ENCODE peak calls at places on chromosomes 16 and 17, in eight cellular contexts. One of them, this sample, is unnamed.

GRCh38 chr16:77169650-77170236 is 21.2 kb upstream of the MON1B start:
- DNase-seq in NCI-H1436: peak; percentile 27
- DNase-seq in MV-4-11: peak; percentile 12
- DNase-seq in transverse colon: peak; percentile 23
- DNase-seq in cardiac septum: no peak
- DNase-seq in NCI-H2107: peak; percentile 13
- DNase-seq in mucosa of gallbladder: no peak
- DNase-seq in stimulated activated naive B cell treated with anti-CD40 and anti-IgM and Interleukin-4, amounts not matched to agents 10 μg/mL and 1 μg/mL and 100 μg/mL, for 72 hours: no peak
- DNase-seq in this sample: no peak

GRCh38 chr17:18185832-18186231 is 2.2 kb downstream of the ALKBH5 start:
- DNase-seq in NCI-H1436: no peak
- DNase-seq in MV-4-11: peak; percentile 5
- DNase-seq in transverse colon: no peak
- DNase-seq in cardiac septum: no peak
- DNase-seq in NCI-H2107: no peak
- DNase-seq in mucosa of gallbladder: no peak
- DNase-seq in stimulated activated naive B cell treated with anti-CD40 and anti-IgM and Interleukin-4, amounts not matched to agents 10 μg/mL and 1 μg/mL and 100 μg/mL, for 72 hours: no peak
- DNase-seq in this sample: no peak

GRCh38 chr16:29857133-29857760 is 5.8 kb downstream of the CDIPT start:
- DNase-seq in NCI-H1436: no peak
- DNase-seq in MV-4-11: no peak
- DNase-seq in transverse colon: no peak
- DNase-seq in cardiac septum: no peak
- DNase-seq in NCI-H2107: no peak
- DNase-seq in mucosa of gallbladder: no peak
- DNase-seq in stimulated activated naive B cell treated with anti-CD40 and anti-IgM and Interleukin-4, amounts not matched to agents 10 μg/mL and 1 μg/mL and 100 μg/mL, for 72 hours: no peak
- DNase-seq in this sample: no peak

GRCh38 chr16:69712914-69713581 is 13.3 kb downstream of the NQO1 start:
- DNase-seq in NCI-H1436: no peak
- DNase-seq in MV-4-11: no peak
- DNase-seq in transverse colon: no peak
- DNase-seq in cardiac septum: no peak
- DNase-seq in NCI-H2107: no peak
- DNase-seq in mucosa of gallbladder: no peak
- DNase-seq in stimulated activated naive B cell treated with anti-CD40 and anti-IgM and Interleukin-4, amounts not matched to agents 10 μg/mL and 1 μg/mL and 100 μg/mL, for 72 hours: no peak
- DNase-seq in this sample: no peak

GRCh38 chr17:35804658-35805192 is 4.6 kb upstream of the TAF15 start:
- DNase-seq in NCI-H1436: peak; percentile 84
- DNase-seq in MV-4-11: peak; percentile 86
- DNase-seq in transverse colon: peak; percentile 50
- DNase-seq in cardiac septum: no peak
- DNase-seq in NCI-H2107: peak; percentile 32
- DNase-seq in mucosa of gallbladder: peak; percentile 71
- DNase-seq in stimulated activated naive B cell treated with anti-CD40 and anti-IgM and Interleukin-4, amounts not matched to agents 10 μg/mL and 1 μg/mL and 100 μg/mL, for 72 hours: peak; percentile 42
- DNase-seq in this sample: no peak

GRCh38 chr16:85170066-85171003 is 58.1 kb upstream of the CIBAR2 start:
- DNase-seq in NCI-H1436: no peak
- DNase-seq in MV-4-11: no peak
- DNase-seq in transverse colon: no peak
- DNase-seq in cardiac septum: no peak
- DNase-seq in NCI-H2107: no peak
- DNase-seq in mucosa of gallbladder: no peak
- DNase-seq in stimulated activated naive B cell treated with anti-CD40 and anti-IgM and Interleukin-4, amounts not matched to agents 10 μg/mL and 1 μg/mL and 100 μg/mL, for 72 hours: no peak
- DNase-seq in this sample: no peak

GRCh38 chr16:71626018-71626857 is at the start of gene MARVELD3:
- DNase-seq in NCI-H1436: peak; percentile 67
- DNase-seq in MV-4-11: no peak
- DNase-seq in transverse colon: peak; percentile 94
- DNase-seq in cardiac septum: no peak
- DNase-seq in NCI-H2107: peak; percentile 70
- DNase-seq in mucosa of gallbladder: peak; percentile 86
- DNase-seq in stimulated activated naive B cell treated with anti-CD40 and anti-IgM and Interleukin-4, amounts not matched to agents 10 μg/mL and 1 μg/mL and 100 μg/mL, for 72 hours: no peak
- DNase-seq in this sample: peak; percentile 91

GRCh38 chr16:68079616-68080344 is 5.4 kb upstream of the NFATC3 start:
- DNase-seq in NCI-H1436: no peak
- DNase-seq in MV-4-11: peak; percentile 96
- DNase-seq in transverse colon: peak; percentile 89
- DNase-seq in cardiac septum: peak; percentile 89
- DNase-seq in NCI-H2107: no peak
- DNase-seq in mucosa of gallbladder: peak; percentile 78
- DNase-seq in stimulated activated naive B cell treated with anti-CD40 and anti-IgM and Interleukin-4, amounts not matched to agents 10 μg/mL and 1 μg/mL and 100 μg/mL, for 72 hours: peak; percentile 84
- DNase-seq in this sample: peak; percentile 90

GRCh38 chr17:48642059-48642842 is 16.1 kb upstream of the HOXB9 start:
- DNase-seq in NCI-H1436: no peak
- DNase-seq in MV-4-11: no peak
- DNase-seq in transverse colon: peak; percentile 81
- DNase-seq in cardiac septum: no peak
- DNase-seq in NCI-H2107: no peak
- DNase-seq in mucosa of gallbladder: no peak
- DNase-seq in stimulated activated naive B cell treated with anti-CD40 and anti-IgM and Interleukin-4, amounts not matched to agents 10 μg/mL and 1 μg/mL and 100 μg/mL, for 72 hours: no peak
- DNase-seq in this sample: no peak

GRCh38 chr17:11150946-11151345 is 90.1 kb upstream of the SHISA6 start:
- DNase-seq in NCI-H1436: no peak
- DNase-seq in MV-4-11: no peak
- DNase-seq in transverse colon: no peak
- DNase-seq in cardiac septum: no peak
- DNase-seq in NCI-H2107: no peak
- DNase-seq in mucosa of gallbladder: no peak
- DNase-seq in stimulated activated naive B cell treated with anti-CD40 and anti-IgM and Interleukin-4, amounts not matched to agents 10 μg/mL and 1 μg/mL and 100 μg/mL, for 72 hours: no peak
- DNase-seq in this sample: no peak

GRCh38 chr17:13502263-13502662 is 99.5 kb downstream of the HS3ST3A1 start:
- DNase-seq in NCI-H1436: no peak
- DNase-seq in MV-4-11: no peak
- DNase-seq in transverse colon: no peak
- DNase-seq in cardiac septum: no peak
- DNase-seq in NCI-H2107: no peak
- DNase-seq in mucosa of gallbladder: no peak
- DNase-seq in stimulated activated naive B cell treated with anti-CD40 and anti-IgM and Interleukin-4, amounts not matched to agents 10 μg/mL and 1 μg/mL and 100 μg/mL, for 72 hours: no peak
- DNase-seq in this sample: no peak

GRCh38 chr17:62824290-62825135 is 16.4 kb upstream of the MARCHF10 start:
- DNase-seq in NCI-H1436: no peak
- DNase-seq in MV-4-11: no peak
- DNase-seq in transverse colon: no peak
- DNase-seq in cardiac septum: no peak
- DNase-seq in NCI-H2107: no peak
- DNase-seq in mucosa of gallbladder: no peak
- DNase-seq in stimulated activated naive B cell treated with anti-CD40 and anti-IgM and Interleukin-4, amounts not matched to agents 10 μg/mL and 1 μg/mL and 100 μg/mL, for 72 hours: no peak
- DNase-seq in this sample: no peak

GRCh38 chr16:57634171-57634570 is 5.7 kb downstream of the ADGRG1 start:
- DNase-seq in NCI-H1436: no peak
- DNase-seq in MV-4-11: no peak
- DNase-seq in transverse colon: no peak
- DNase-seq in cardiac septum: no peak
- DNase-seq in NCI-H2107: no peak
- DNase-seq in mucosa of gallbladder: no peak
- DNase-seq in stimulated activated naive B cell treated with anti-CD40 and anti-IgM and Interleukin-4, amounts not matched to agents 10 μg/mL and 1 μg/mL and 100 μg/mL, for 72 hours: no peak
- DNase-seq in this sample: no peak

GRCh38 chr17:12388206-12388605 is 277.5 kb upstream of the MYOCD start:
- DNase-seq in NCI-H1436: no peak
- DNase-seq in MV-4-11: no peak
- DNase-seq in transverse colon: no peak
- DNase-seq in cardiac septum: no peak
- DNase-seq in NCI-H2107: no peak
- DNase-seq in mucosa of gallbladder: no peak
- DNase-seq in stimulated activated naive B cell treated with anti-CD40 and anti-IgM and Interleukin-4, amounts not matched to agents 10 μg/mL and 1 μg/mL and 100 μg/mL, for 72 hours: no peak
- DNase-seq in this sample: no peak

GRCh38 chr17:45976755-45977505 is 22.1 kb upstream of the STH start:
- DNase-seq in NCI-H1436: no peak
- DNase-seq in MV-4-11: no peak
- DNase-seq in transverse colon: no peak
- DNase-seq in cardiac septum: no peak
- DNase-seq in NCI-H2107: no peak
- DNase-seq in mucosa of gallbladder: no peak
- DNase-seq in stimulated activated naive B cell treated with anti-CD40 and anti-IgM and Interleukin-4, amounts not matched to agents 10 μg/mL and 1 μg/mL and 100 μg/mL, for 72 hours: no peak
- DNase-seq in this sample: no peak

GRCh38 chr16:88804552-88805339 is 1.2 kb downstream of the CDT1 start:
- DNase-seq in NCI-H1436: no peak
- DNase-seq in MV-4-11: no peak
- DNase-seq in transverse colon: no peak
- DNase-seq in cardiac septum: no peak
- DNase-seq in NCI-H2107: no peak
- DNase-seq in mucosa of gallbladder: no peak
- DNase-seq in stimulated activated naive B cell treated with anti-CD40 and anti-IgM and Interleukin-4, amounts not matched to agents 10 μg/mL and 1 μg/mL and 100 μg/mL, for 72 hours: no peak
- DNase-seq in this sample: no peak

GRCh38 chr17:21419299-21420239 is 43.4 kb downstream of the KCNJ12 start:
- DNase-seq in NCI-H1436: no peak
- DNase-seq in MV-4-11: no peak
- DNase-seq in transverse colon: no peak
- DNase-seq in cardiac septum: peak; percentile 58
- DNase-seq in NCI-H2107: no peak
- DNase-seq in mucosa of gallbladder: no peak
- DNase-seq in stimulated activated naive B cell treated with anti-CD40 and anti-IgM and Interleukin-4, amounts not matched to agents 10 μg/mL and 1 μg/mL and 100 μg/mL, for 72 hours: no peak
- DNase-seq in this sample: peak; percentile 40

GRCh38 chr16:30651124-30652004 is 604 bp downstream of the PRR14 start:
- DNase-seq in NCI-H1436: peak; percentile 80
- DNase-seq in MV-4-11: peak; percentile 63
- DNase-seq in transverse colon: peak; percentile 80
- DNase-seq in cardiac septum: peak; percentile 87
- DNase-seq in NCI-H2107: peak; percentile 71
- DNase-seq in mucosa of gallbladder: peak; percentile 50
- DNase-seq in stimulated activated naive B cell treated with anti-CD40 and anti-IgM and Interleukin-4, amounts not matched to agents 10 μg/mL and 1 μg/mL and 100 μg/mL, for 72 hours: peak; percentile 79
- DNase-seq in this sample: peak; percentile 57

GRCh38 chr16:89364603-89365002 is 125.8 kb downstream of the ANKRD11 start:
- DNase-seq in NCI-H1436: no peak
- DNase-seq in MV-4-11: no peak
- DNase-seq in transverse colon: no peak
- DNase-seq in cardiac septum: no peak
- DNase-seq in NCI-H2107: no peak
- DNase-seq in mucosa of gallbladder: no peak
- DNase-seq in stimulated activated naive B cell treated with anti-CD40 and anti-IgM and Interleukin-4, amounts not matched to agents 10 μg/mL and 1 μg/mL and 100 μg/mL, for 72 hours: no peak
- DNase-seq in this sample: no peak

GRCh38 chr17:33142703-33143299 is 150.3 kb downstream of the ASIC2 start:
- DNase-seq in NCI-H1436: no peak
- DNase-seq in MV-4-11: peak; percentile 20
- DNase-seq in transverse colon: no peak
- DNase-seq in cardiac septum: no peak
- DNase-seq in NCI-H2107: no peak
- DNase-seq in mucosa of gallbladder: peak; percentile 29
- DNase-seq in stimulated activated naive B cell treated with anti-CD40 and anti-IgM and Interleukin-4, amounts not matched to agents 10 μg/mL and 1 μg/mL and 100 μg/mL, for 72 hours: no peak
- DNase-seq in this sample: no peak

GRCh38 chr17:21772321-21772720 is 80.0 kb downstream of the KCNJ18 start:
- DNase-seq in NCI-H1436: no peak
- DNase-seq in MV-4-11: no peak
- DNase-seq in transverse colon: no peak
- DNase-seq in cardiac septum: no peak
- DNase-seq in NCI-H2107: no peak
- DNase-seq in mucosa of gallbladder: no peak
- DNase-seq in stimulated activated naive B cell treated with anti-CD40 and anti-IgM and Interleukin-4, amounts not matched to agents 10 μg/mL and 1 μg/mL and 100 μg/mL, for 72 hours: no peak
- DNase-seq in this sample: no peak

GRCh38 chr16:48930951-48931553 is 321.1 kb upstream of the N4BP1 start:
- DNase-seq in NCI-H1436: no peak
- DNase-seq in MV-4-11: no peak
- DNase-seq in transverse colon: no peak
- DNase-seq in cardiac septum: no peak
- DNase-seq in NCI-H2107: no peak
- DNase-seq in mucosa of gallbladder: no peak
- DNase-seq in stimulated activated naive B cell treated with anti-CD40 and anti-IgM and Interleukin-4, amounts not matched to agents 10 μg/mL and 1 μg/mL and 100 μg/mL, for 72 hours: no peak
- DNase-seq in this sample: no peak

GRCh38 chr17:69474171-69474831 is 59.8 kb downstream of the MAP2K6 start:
- DNase-seq in NCI-H1436: no peak
- DNase-seq in MV-4-11: peak; percentile 86
- DNase-seq in transverse colon: no peak
- DNase-seq in cardiac septum: no peak
- DNase-seq in NCI-H2107: no peak
- DNase-seq in mucosa of gallbladder: no peak
- DNase-seq in stimulated activated naive B cell treated with anti-CD40 and anti-IgM and Interleukin-4, amounts not matched to agents 10 μg/mL and 1 μg/mL and 100 μg/mL, for 72 hours: no peak
- DNase-seq in this sample: no peak

GRCh38 chr17:68134046-68134637 is 98.6 kb downstream of the KPNA2 start:
- DNase-seq in NCI-H1436: no peak
- DNase-seq in MV-4-11: no peak
- DNase-seq in transverse colon: no peak
- DNase-seq in cardiac septum: no peak
- DNase-seq in NCI-H2107: no peak
- DNase-seq in mucosa of gallbladder: no peak
- DNase-seq in stimulated activated naive B cell treated with anti-CD40 and anti-IgM and Interleukin-4, amounts not matched to agents 10 μg/mL and 1 μg/mL and 100 μg/mL, for 72 hours: no peak
- DNase-seq in this sample: no peak

GRCh38 chr16:35731341-35732040 is 2272.1 kb downstream of the TP53TG3F start:
- DNase-seq in NCI-H1436: no peak
- DNase-seq in MV-4-11: no peak
- DNase-seq in transverse colon: no peak
- DNase-seq in cardiac septum: no peak
- DNase-seq in NCI-H2107: no peak
- DNase-seq in mucosa of gallbladder: no peak
- DNase-seq in stimulated activated naive B cell treated with anti-CD40 and anti-IgM and Interleukin-4, amounts not matched to agents 10 μg/mL and 1 μg/mL and 100 μg/mL, for 72 hours: no peak
- DNase-seq in this sample: no peak

GRCh38 chr17:39153541-39154111 is 2.2 kb upstream of the PLXDC1 start:
- DNase-seq in NCI-H1436: peak; percentile 84
- DNase-seq in MV-4-11: peak; percentile 86
- DNase-seq in transverse colon: peak; percentile 94
- DNase-seq in cardiac septum: peak; percentile 95
- DNase-seq in NCI-H2107: peak; percentile 68
- DNase-seq in mucosa of gallbladder: peak; percentile 95
- DNase-seq in stimulated activated naive B cell treated with anti-CD40 and anti-IgM and Interleukin-4, amounts not matched to agents 10 μg/mL and 1 μg/mL and 100 μg/mL, for 72 hours: peak; percentile 82
- DNase-seq in this sample: peak; percentile 96

GRCh38 chr17:61495161-61495857 is 43.1 kb downstream of the TBX4 start:
- DNase-seq in NCI-H1436: no peak
- DNase-seq in MV-4-11: peak; percentile 71
- DNase-seq in transverse colon: no peak
- DNase-seq in cardiac septum: no peak
- DNase-seq in NCI-H2107: no peak
- DNase-seq in mucosa of gallbladder: no peak
- DNase-seq in stimulated activated naive B cell treated with anti-CD40 and anti-IgM and Interleukin-4, amounts not matched to agents 10 μg/mL and 1 μg/mL and 100 μg/mL, for 72 hours: no peak
- DNase-seq in this sample: no peak

GRCh38 chr16:79587897-79588296 is 12.6 kb downstream of the MAF start:
- DNase-seq in NCI-H1436: no peak
- DNase-seq in MV-4-11: no peak
- DNase-seq in transverse colon: no peak
- DNase-seq in cardiac septum: no peak
- DNase-seq in NCI-H2107: no peak
- DNase-seq in mucosa of gallbladder: no peak
- DNase-seq in stimulated activated naive B cell treated with anti-CD40 and anti-IgM and Interleukin-4, amounts not matched to agents 10 μg/mL and 1 μg/mL and 100 μg/mL, for 72 hours: no peak
- DNase-seq in this sample: no peak

GRCh38 chr17:31581022-31581483 is 189.6 kb downstream of the RAB11FIP4 start:
- DNase-seq in NCI-H1436: no peak
- DNase-seq in MV-4-11: peak; percentile 59
- DNase-seq in transverse colon: peak; percentile 59
- DNase-seq in cardiac septum: peak; percentile 90
- DNase-seq in NCI-H2107: no peak
- DNase-seq in mucosa of gallbladder: peak; percentile 77
- DNase-seq in stimulated activated naive B cell treated with anti-CD40 and anti-IgM and Interleukin-4, amounts not matched to agents 10 μg/mL and 1 μg/mL and 100 μg/mL, for 72 hours: no peak
- DNase-seq in this sample: peak; percentile 55

GRCh38 chr17:70173646-70174045 is 4.3 kb downstream of the KCNJ2 start:
- DNase-seq in NCI-H1436: peak; percentile 36
- DNase-seq in MV-4-11: no peak
- DNase-seq in transverse colon: no peak
- DNase-seq in cardiac septum: no peak
- DNase-seq in NCI-H2107: no peak
- DNase-seq in mucosa of gallbladder: no peak
- DNase-seq in stimulated activated naive B cell treated with anti-CD40 and anti-IgM and Interleukin-4, amounts not matched to agents 10 μg/mL and 1 μg/mL and 100 μg/mL, for 72 hours: no peak
- DNase-seq in this sample: no peak

GRCh38 chr17:35795871-35796265 is 427 bp upstream of the MMP28 start:
- DNase-seq in NCI-H1436: no peak
- DNase-seq in MV-4-11: no peak
- DNase-seq in transverse colon: no peak
- DNase-seq in cardiac septum: no peak
- DNase-seq in NCI-H2107: no peak
- DNase-seq in mucosa of gallbladder: no peak
- DNase-seq in stimulated activated naive B cell treated with anti-CD40 and anti-IgM and Interleukin-4, amounts not matched to agents 10 μg/mL and 1 μg/mL and 100 μg/mL, for 72 hours: no peak
- DNase-seq in this sample: no peak

GRCh38 chr17:307741-308507 is 44.7 kb downstream of the RPH3AL start:
- DNase-seq in NCI-H1436: no peak
- DNase-seq in MV-4-11: no peak
- DNase-seq in transverse colon: no peak
- DNase-seq in cardiac septum: no peak
- DNase-seq in NCI-H2107: no peak
- DNase-seq in mucosa of gallbladder: peak; percentile 67
- DNase-seq in stimulated activated naive B cell treated with anti-CD40 and anti-IgM and Interleukin-4, amounts not matched to agents 10 μg/mL and 1 μg/mL and 100 μg/mL, for 72 hours: no peak
- DNase-seq in this sample: no peak

GRCh38 chr16:55478827-55479559 is at the start of gene MMP2:
- DNase-seq in NCI-H1436: no peak
- DNase-seq in MV-4-11: peak; percentile 46
- DNase-seq in transverse colon: peak; percentile 45
- DNase-seq in cardiac septum: no peak
- DNase-seq in NCI-H2107: no peak
- DNase-seq in mucosa of gallbladder: peak; percentile 61
- DNase-seq in stimulated activated naive B cell treated with anti-CD40 and anti-IgM and Interleukin-4, amounts not matched to agents 10 μg/mL and 1 μg/mL and 100 μg/mL, for 72 hours: no peak
- DNase-seq in this sample: peak; percentile 18

GRCh38 chr17:72358465-72358864 is 237.6 kb downstream of the SOX9 start:
- DNase-seq in NCI-H1436: no peak
- DNase-seq in MV-4-11: no peak
- DNase-seq in transverse colon: no peak
- DNase-seq in cardiac septum: no peak
- DNase-seq in NCI-H2107: no peak
- DNase-seq in mucosa of gallbladder: no peak
- DNase-seq in stimulated activated naive B cell treated with anti-CD40 and anti-IgM and Interleukin-4, amounts not matched to agents 10 μg/mL and 1 μg/mL and 100 μg/mL, for 72 hours: no peak
- DNase-seq in this sample: no peak

This sample was measured in Peyer's patch.